ENCODE peak calls at places on chromosomes 13 and 19, in nine cellular contexts. One of them, this sample, is unnamed.

GRCh38 chr19:17755533-17755885 is 4.2 kb downstream of the FCHO1 start:
- DNase-seq in A549: no peak
- DNase-seq in heart left ventricle: no peak
- DNase-seq in stomach: no peak
- DNase-seq in esophagus squamous epithelium: no peak
- DNase-seq in breast epithelium: no peak
- DNase-seq in uterus: no peak
- DNase-seq in IMR-90: no peak
- DNase-seq in Peyer's patch: no peak
- DNase-seq in this sample: no peak

GRCh38 chr19:34734601-34735103 is 609 bp downstream of the ZNF181 start:
- DNase-seq in Peyer's patch: no peak
- DNase-seq in breast epithelium: no peak
- DNase-seq in stomach: no peak
- DNase-seq in IMR-90: no peak
- DNase-seq in A549: no peak
- DNase-seq in heart left ventricle: no peak
- DNase-seq in esophagus squamous epithelium: no peak
- DNase-seq in uterus: no peak
- DNase-seq in this sample: no peak

GRCh38 chr19:38543807-38544568 is 73.8 kb downstream of the MAP4K1 start:
- DNase-seq in breast epithelium: peak
- DNase-seq in uterus: peak
- DNase-seq in A549: peak
- DNase-seq in IMR-90: peak
- DNase-seq in heart left ventricle: peak
- DNase-seq in stomach: peak
- DNase-seq in esophagus squamous epithelium: no peak
- DNase-seq in Peyer's patch: peak
- DNase-seq in this sample: peak

GRCh38 chr13:105193026-105193425 is 1342.4 kb downstream of the EFNB2 start:
- DNase-seq in Peyer's patch: no peak
- DNase-seq in uterus: no peak
- DNase-seq in heart left ventricle: no peak
- DNase-seq in breast epithelium: no peak
- DNase-seq in esophagus squamous epithelium: no peak
- DNase-seq in A549: no peak
- DNase-seq in stomach: no peak
- DNase-seq in IMR-90: no peak
- DNase-seq in this sample: no peak

GRCh38 chr13:38905861-38906260 is 84.8 kb downstream of the STOML3 start:
- DNase-seq in Peyer's patch: no peak
- DNase-seq in heart left ventricle: no peak
- DNase-seq in IMR-90: no peak
- DNase-seq in uterus: no peak
- DNase-seq in A549: no peak
- DNase-seq in breast epithelium: no peak
- DNase-seq in stomach: no peak
- DNase-seq in esophagus squamous epithelium: no peak
- DNase-seq in this sample: no peak

GRCh38 chr19:24140099-24140498 is 53.1 kb downstream of the ZNF254 start:
- DNase-seq in stomach: no peak
- DNase-seq in A549: peak
- DNase-seq in breast epithelium: no peak
- DNase-seq in esophagus squamous epithelium: no peak
- DNase-seq in heart left ventricle: no peak
- DNase-seq in IMR-90: peak
- DNase-seq in uterus: no peak
- DNase-seq in Peyer's patch: no peak
- DNase-seq in this sample: no peak

GRCh38 chr13:43303040-43303729 is 279.8 kb downstream of the DNAJC15 start:
- DNase-seq in IMR-90: peak
- DNase-seq in Peyer's patch: no peak
- DNase-seq in uterus: peak
- DNase-seq in stomach: peak
- DNase-seq in esophagus squamous epithelium: no peak
- DNase-seq in breast epithelium: peak
- DNase-seq in heart left ventricle: peak
- DNase-seq in A549: peak
- DNase-seq in this sample: peak

GRCh38 chr13:91946498-91947070 is 548.2 kb downstream of the GPC5 start:
- DNase-seq in A549: peak
- DNase-seq in IMR-90: peak
- DNase-seq in Peyer's patch: no peak
- DNase-seq in uterus: no peak
- DNase-seq in esophagus squamous epithelium: no peak
- DNase-seq in heart left ventricle: no peak
- DNase-seq in breast epithelium: no peak
- DNase-seq in stomach: no peak
- DNase-seq in this sample: peak

DNA sequence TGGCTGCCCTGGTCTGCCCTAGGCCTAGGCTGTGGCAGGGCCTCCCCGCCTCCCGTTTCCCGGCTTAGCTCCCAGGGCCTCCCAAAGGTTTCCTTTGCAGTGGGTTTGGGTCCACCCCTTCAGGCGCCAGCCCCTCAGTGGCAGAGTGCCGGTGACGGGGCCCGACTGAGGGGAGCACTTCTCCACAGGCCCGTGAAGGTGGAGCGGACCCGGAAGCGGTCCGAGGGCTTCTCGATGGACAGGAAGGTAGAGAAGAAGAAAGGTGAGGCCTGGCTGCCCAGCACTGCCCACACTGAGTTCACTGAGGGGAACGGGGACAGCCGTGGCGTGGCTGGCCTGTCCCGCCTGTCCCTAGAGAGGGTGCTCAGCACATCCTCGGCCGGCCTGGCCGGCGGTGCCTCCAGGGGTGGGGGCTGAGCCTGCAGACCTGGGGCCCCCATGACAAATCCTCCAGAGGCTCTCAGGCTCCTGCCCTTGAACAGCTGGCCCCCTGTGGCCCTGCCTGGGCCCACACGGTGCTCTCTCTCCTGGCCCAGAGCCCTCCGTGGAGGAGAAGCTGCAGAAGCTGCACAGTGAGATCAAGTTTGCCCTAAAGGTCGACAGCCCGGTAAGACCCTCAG is 20.4 kb downstream of the PLIN4 start:
- DNase-seq in esophagus squamous epithelium: no peak
- DNase-seq in uterus: no peak
- DNase-seq in stomach: no peak
- DNase-seq in Peyer's patch: no peak
- DNase-seq in heart left ventricle: no peak
- DNase-seq in IMR-90: no peak
- DNase-seq in A549: no peak
- DNase-seq in breast epithelium: no peak
- DNase-seq in this sample: no peak
- TF ChIP-seq POLR2A in esophagus squamous epithelium: no peak
- TF ChIP-seq POLR2A in uterus: no peak
- TF ChIP-seq POLR2A in stomach: no peak
- TF ChIP-seq POLR2A in Peyer's patch: no peak
- TF ChIP-seq POLR2A in heart left ventricle: no peak
- TF ChIP-seq POLR2A in IMR-90: no peak
- TF ChIP-seq POLR2A in A549: no peak
- TF ChIP-seq POLR2A in breast epithelium: no peak
- TF ChIP-seq POLR2A in this sample: no peak

GRCh38 chr13:49495783-49496762 is at the start of gene PHF11:
- DNase-seq in esophagus squamous epithelium: peak
- DNase-seq in breast epithelium: peak
- DNase-seq in Peyer's patch: peak
- DNase-seq in heart left ventricle: peak
- DNase-seq in A549: peak
- DNase-seq in uterus: peak
- DNase-seq in stomach: peak
- DNase-seq in IMR-90: peak
- DNase-seq in this sample: peak
- TF ChIP-seq POLR2A in esophagus squamous epithelium: peak
- TF ChIP-seq POLR2A in breast epithelium: no peak
- TF ChIP-seq POLR2A in Peyer's patch: peak
- TF ChIP-seq POLR2A in heart left ventricle: no peak
- TF ChIP-seq POLR2A in A549: peak
- TF ChIP-seq POLR2A in uterus: no peak
- TF ChIP-seq POLR2A in stomach: no peak
- TF ChIP-seq POLR2A in IMR-90: peak
- TF ChIP-seq POLR2A in this sample: peak

GRCh38 chr19:42241279-42241678 is 1.1 kb downstream of the GSK3A start:
- DNase-seq in Peyer's patch: no peak
- DNase-seq in esophagus squamous epithelium: no peak
- DNase-seq in A549: no peak
- DNase-seq in IMR-90: no peak
- DNase-seq in stomach: no peak
- DNase-seq in heart left ventricle: no peak
- DNase-seq in uterus: no peak
- DNase-seq in breast epithelium: no peak
- DNase-seq in this sample: no peak

GRCh38 chr19:42244452-42245220 is 2.2 kb upstream of the GSK3A start:
- DNase-seq in IMR-90: peak
- DNase-seq in A549: peak
- DNase-seq in esophagus squamous epithelium: peak
- DNase-seq in Peyer's patch: peak
- DNase-seq in uterus: peak
- DNase-seq in heart left ventricle: peak
- DNase-seq in stomach: peak
- DNase-seq in breast epithelium: peak
- DNase-seq in this sample: peak

GRCh38 chr19:42242071-42242511 is 311 bp downstream of the GSK3A start:
- DNase-seq in Peyer's patch: no peak
- DNase-seq in uterus: peak
- DNase-seq in IMR-90: no peak
- DNase-seq in stomach: no peak
- DNase-seq in A549: no peak
- DNase-seq in esophagus squamous epithelium: no peak
- DNase-seq in breast epithelium: no peak
- DNase-seq in heart left ventricle: no peak
- DNase-seq in this sample: peak

GRCh38 chr19:42239544-42240220 is 2.7 kb downstream of the GSK3A start:
- DNase-seq in Peyer's patch: no peak
- DNase-seq in uterus: no peak
- DNase-seq in esophagus squamous epithelium: no peak
- DNase-seq in stomach: no peak
- DNase-seq in A549: no peak
- DNase-seq in breast epithelium: no peak
- DNase-seq in heart left ventricle: no peak
- DNase-seq in IMR-90: no peak
- DNase-seq in this sample: no peak

DNA sequence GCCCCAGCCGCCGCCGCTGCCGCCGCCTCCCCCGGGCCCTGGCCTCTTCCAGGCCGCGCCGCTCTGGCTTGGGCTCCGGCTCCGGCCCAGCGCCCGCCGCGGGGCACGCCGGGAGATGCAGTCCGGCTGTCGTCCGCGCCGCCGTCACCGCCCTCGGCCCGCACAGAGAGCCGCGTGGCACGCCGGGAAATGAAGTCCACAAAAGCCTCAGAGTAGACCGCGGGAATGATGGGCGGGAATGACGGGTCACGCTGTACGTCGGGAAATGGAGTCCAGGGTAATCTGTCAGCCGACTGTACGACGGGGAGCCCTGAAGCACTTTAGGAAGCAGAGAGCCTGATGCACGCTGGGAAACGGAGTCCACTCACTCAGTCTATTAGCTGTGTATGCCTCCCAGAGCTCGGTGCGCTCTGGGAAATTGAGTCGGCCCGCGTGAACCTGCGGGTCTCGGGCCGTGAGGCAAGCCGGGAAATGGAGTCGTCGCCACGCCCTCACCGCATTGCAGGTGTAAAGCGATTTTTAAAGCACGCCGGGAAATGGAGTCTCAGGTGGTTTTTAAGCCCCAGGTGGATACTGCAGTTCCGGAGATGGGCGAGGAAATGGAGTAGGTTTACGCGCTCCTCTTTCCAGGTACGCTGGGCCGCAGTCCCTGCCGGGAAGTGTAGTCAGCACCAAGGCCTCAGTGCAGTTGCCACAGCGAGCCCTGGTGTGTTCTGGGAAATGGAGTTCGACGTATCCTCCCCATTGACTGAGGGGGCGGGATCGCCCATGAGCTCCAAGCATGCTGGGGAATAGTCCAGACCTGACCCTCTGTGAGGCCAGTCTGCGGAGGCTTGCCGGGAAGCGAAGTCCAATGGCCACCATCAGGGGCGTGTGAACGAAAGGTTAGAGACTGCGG is at the start of gene GSK3A:
- DNase-seq in breast epithelium: peak
- DNase-seq in stomach: peak
- DNase-seq in esophagus squamous epithelium: peak
- DNase-seq in heart left ventricle: peak
- DNase-seq in Peyer's patch: peak
- DNase-seq in IMR-90: peak
- DNase-seq in A549: peak
- DNase-seq in uterus: peak
- DNase-seq in this sample: peak
- TF ChIP-seq POLR2A in breast epithelium: peak
- TF ChIP-seq POLR2A in stomach: no peak
- TF ChIP-seq POLR2A in esophagus squamous epithelium: peak
- TF ChIP-seq POLR2A in heart left ventricle: peak
- TF ChIP-seq POLR2A in Peyer's patch: peak
- TF ChIP-seq POLR2A in IMR-90: peak
- TF ChIP-seq POLR2A in A549: peak
- TF ChIP-seq POLR2A in uterus: peak
- TF ChIP-seq POLR2A in this sample: peak

GRCh38 chr19:33300016-33300981 is 2.0 kb downstream of the CEBPA start:
- DNase-seq in heart left ventricle: no peak
- DNase-seq in breast epithelium: no peak
- DNase-seq in A549: no peak
- DNase-seq in stomach: peak
- DNase-seq in IMR-90: no peak
- DNase-seq in Peyer's patch: no peak
- DNase-seq in esophagus squamous epithelium: no peak
- DNase-seq in uterus: no peak
- DNase-seq in this sample: no peak

GRCh38 chr19:33301011-33301899 is 1.1 kb downstream of the CEBPA start:
- DNase-seq in heart left ventricle: no peak
- DNase-seq in A549: peak
- DNase-seq in esophagus squamous epithelium: no peak
- DNase-seq in uterus: no peak
- DNase-seq in breast epithelium: no peak
- DNase-seq in Peyer's patch: no peak
- DNase-seq in stomach: peak
- DNase-seq in IMR-90: no peak
- DNase-seq in this sample: no peak

GRCh38 chr19:33298146-33298911 is 4.0 kb downstream of the CEBPA start:
- DNase-seq in IMR-90: no peak
- DNase-seq in stomach: peak
- DNase-seq in heart left ventricle: no peak
- DNase-seq in A549: no peak
- DNase-seq in esophagus squamous epithelium: no peak
- DNase-seq in uterus: no peak
- DNase-seq in Peyer's patch: no peak
- DNase-seq in breast epithelium: peak
- DNase-seq in this sample: no peak

GRCh38 chr19:33297401-33298145 is 4.8 kb downstream of the CEBPA start:
- DNase-seq in stomach: no peak
- DNase-seq in IMR-90: no peak
- DNase-seq in breast epithelium: no peak
- DNase-seq in heart left ventricle: no peak
- DNase-seq in A549: no peak
- DNase-seq in uterus: peak
- DNase-seq in Peyer's patch: no peak
- DNase-seq in esophagus squamous epithelium: no peak
- DNase-seq in this sample: no peak

DNA sequence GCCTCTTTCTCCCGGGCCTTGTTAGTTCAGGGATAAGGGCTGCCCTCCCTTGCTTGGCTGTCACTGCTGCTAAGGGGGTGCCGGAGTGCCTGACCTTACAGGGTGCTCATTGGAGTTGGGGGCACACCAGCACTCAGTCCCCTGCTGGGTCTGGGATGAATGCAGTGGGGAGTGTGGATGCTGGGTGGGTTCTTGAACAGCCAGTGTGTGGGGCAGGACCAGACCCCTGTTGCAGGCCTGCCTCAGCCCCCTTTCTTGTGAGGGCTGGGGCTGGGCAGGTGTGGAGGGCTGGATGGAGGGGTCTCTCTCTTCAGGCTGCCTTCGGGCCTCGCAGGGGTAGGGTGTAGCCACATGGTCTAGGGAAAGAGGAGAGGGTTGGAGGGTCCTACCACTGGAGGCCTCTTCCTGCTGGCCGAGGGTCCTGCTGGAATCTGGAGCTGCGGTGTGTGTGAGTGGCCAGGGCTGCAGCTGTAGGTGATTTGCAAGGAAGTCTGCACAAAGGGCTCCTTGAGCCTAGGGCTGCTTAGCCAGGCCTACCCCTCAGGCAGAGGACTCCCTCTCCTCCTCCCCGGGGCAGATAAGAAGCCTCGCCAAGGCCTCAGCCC is 3.2 kb downstream of the CEBPA start:
- DNase-seq in stomach: no peak
- DNase-seq in IMR-90: no peak
- DNase-seq in uterus: no peak
- DNase-seq in A549: no peak
- DNase-seq in heart left ventricle: no peak
- DNase-seq in breast epithelium: no peak
- DNase-seq in esophagus squamous epithelium: no peak
- DNase-seq in Peyer's patch: no peak
- DNase-seq in this sample: no peak
- TF ChIP-seq POLR2A in stomach: no peak
- TF ChIP-seq POLR2A in IMR-90: no peak
- TF ChIP-seq POLR2A in uterus: no peak
- TF ChIP-seq POLR2A in A549: no peak
- TF ChIP-seq POLR2A in heart left ventricle: no peak
- TF ChIP-seq POLR2A in breast epithelium: no peak
- TF ChIP-seq POLR2A in esophagus squamous epithelium: no peak
- TF ChIP-seq POLR2A in Peyer's patch: no peak
- TF ChIP-seq POLR2A in this sample: no peak

This sample was measured in erythroblast.